ENCODE peak calls at places on chromosome 18, in five cellular contexts. One of them, this sample, is unnamed.

GRCh38 chr18:8977166-8977565 is 125.3 kb upstream of the NDUFV2 start:
- DNase-seq in GM12878: no peak
- DNase-seq in K562: no peak
- DNase-seq in H1: no peak
- DNase-seq in GM12891: no peak
- DNase-seq in this sample: no peak

GRCh38 chr18:69484699-69485396 is 84.2 kb downstream of the DOK6 start:
- DNase-seq in GM12878: no peak
- DNase-seq in H1: no peak
- DNase-seq in GM12891: no peak
- DNase-seq in K562: no peak
- DNase-seq in this sample: no peak

GRCh38 chr18:79879566-79879965 is 71.9 kb downstream of the SLC66A2 start:
- DNase-seq in K562: no peak
- DNase-seq in GM12891: no peak
- DNase-seq in GM12878: no peak
- DNase-seq in H1: no peak
- DNase-seq in this sample: no peak

GRCh38 chr18:36451454-36452251 is 154.1 kb downstream of the FHOD3 start:
- DNase-seq in GM12891: no peak
- DNase-seq in H1: no peak
- DNase-seq in GM12878: no peak
- DNase-seq in K562: no peak
- DNase-seq in this sample: no peak

GRCh38 chr18:76573325-76574025 is 78.4 kb upstream of the ZNF516 start:
- DNase-seq in K562: no peak
- DNase-seq in GM12891: no peak
- DNase-seq in H1: no peak
- DNase-seq in GM12878: no peak
- DNase-seq in this sample: no peak

GRCh38 chr18:51236225-51236624 is 38.7 kb upstream of the MEX3C start:
- DNase-seq in GM12891: no peak
- DNase-seq in K562: peak
- DNase-seq in H1: no peak
- DNase-seq in GM12878: no peak
- DNase-seq in this sample: no peak

GRCh38 chr18:154151-154550 is 4.2 kb upstream of the USP14 start:
- DNase-seq in GM12878: no peak
- DNase-seq in H1: no peak
- DNase-seq in K562: no peak
- DNase-seq in GM12891: no peak
- DNase-seq in this sample: no peak

GRCh38 chr18:43108882-43109281 is 6.6 kb downstream of the RIT2 start:
- DNase-seq in H1: no peak
- DNase-seq in GM12878: no peak
- DNase-seq in K562: no peak
- DNase-seq in GM12891: no peak
- DNase-seq in this sample: no peak

GRCh38 chr18:30763913-30764350 is 278.6 kb downstream of the DSC3 start:
- DNase-seq in GM12878: no peak
- DNase-seq in K562: no peak
- DNase-seq in GM12891: no peak
- DNase-seq in H1: no peak
- DNase-seq in this sample: no peak

GRCh38 chr18:4351005-4351404 is 104.1 kb downstream of the DLGAP1 start:
- DNase-seq in GM12878: no peak
- DNase-seq in K562: no peak
- DNase-seq in H1: no peak
- DNase-seq in GM12891: no peak
- DNase-seq in this sample: no peak

GRCh38 chr18:31065036-31065773 is 22.7 kb upstream of the DSC3 start:
- DNase-seq in H1: no peak
- DNase-seq in K562: no peak
- DNase-seq in GM12878: peak
- DNase-seq in GM12891: no peak
- DNase-seq in this sample: no peak

GRCh38 chr18:22194151-22194598 is 24.8 kb downstream of the GATA6 start:
- DNase-seq in K562: peak
- DNase-seq in H1: no peak
- DNase-seq in GM12878: no peak
- DNase-seq in GM12891: no peak
- DNase-seq in this sample: no peak

GRCh38 chr18:28183418-28184078 is 6.6 kb upstream of the CDH2 start:
- DNase-seq in K562: no peak
- DNase-seq in GM12891: no peak
- DNase-seq in GM12878: no peak
- DNase-seq in H1: no peak
- DNase-seq in this sample: no peak

GRCh38 chr18:32549248-32549842 is 78.7 kb upstream of the GAREM1 start:
- DNase-seq in K562: peak
- DNase-seq in H1: peak
- DNase-seq in GM12891: peak
- DNase-seq in GM12878: no peak
- DNase-seq in this sample: peak

GRCh38 chr18:45671366-45671765 is 52.6 kb upstream of the SLC14A1 start:
- DNase-seq in GM12878: no peak
- DNase-seq in H1: no peak
- DNase-seq in GM12891: no peak
- DNase-seq in K562: no peak
- DNase-seq in this sample: no peak

GRCh38 chr18:69205925-69206324 is 194.8 kb upstream of the DOK6 start:
- DNase-seq in GM12891: no peak
- DNase-seq in K562: no peak
- DNase-seq in GM12878: no peak
- DNase-seq in H1: no peak
- DNase-seq in this sample: no peak

GRCh38 chr18:3620146-3621119 is 170.5 kb downstream of the TGIF1 start:
- DNase-seq in GM12878: no peak
- DNase-seq in H1: no peak
- DNase-seq in GM12891: no peak
- DNase-seq in K562: peak
- DNase-seq in this sample: no peak

GRCh38 chr18:29377346-29377745 is 1200.4 kb upstream of the CDH2 start:
- DNase-seq in H1: no peak
- DNase-seq in GM12891: no peak
- DNase-seq in K562: no peak
- DNase-seq in GM12878: no peak
- DNase-seq in this sample: no peak

GRCh38 chr18:8685141-8685913 is 20.0 kb upstream of the MTCL1 start:
- DNase-seq in K562: no peak
- DNase-seq in GM12878: no peak
- DNase-seq in H1: no peak
- DNase-seq in GM12891: no peak
- DNase-seq in this sample: no peak

GRCh38 chr18:44887227-44887631 is 206.5 kb downstream of the SETBP1 start:
- DNase-seq in H1: no peak
- DNase-seq in GM12878: peak
- DNase-seq in GM12891: peak
- DNase-seq in K562: no peak
- DNase-seq in this sample: no peak

GRCh38 chr18:61435064-61435652 is 101.9 kb downstream of the CDH20 start:
- DNase-seq in K562: peak
- DNase-seq in GM12878: no peak
- DNase-seq in GM12891: peak
- DNase-seq in H1: no peak
- DNase-seq in this sample: no peak

GRCh38 chr18:58842978-58843661 is 21.6 kb upstream of the ZNF532 start:
- DNase-seq in K562: no peak
- DNase-seq in GM12891: no peak
- DNase-seq in GM12878: no peak
- DNase-seq in H1: no peak
- DNase-seq in this sample: no peak

GRCh38 chr18:45255142-45255890 is 360.0 kb upstream of the SLC14A2 start:
- DNase-seq in GM12891: no peak
- DNase-seq in GM12878: no peak
- DNase-seq in K562: no peak
- DNase-seq in H1: no peak
- DNase-seq in this sample: no peak

GRCh38 chr18:13501896-13502295 is 224.5 kb downstream of the FAM210A start:
- DNase-seq in GM12891: peak
- DNase-seq in GM12878: peak
- DNase-seq in K562: no peak
- DNase-seq in H1: no peak
- DNase-seq in this sample: peak

GRCh38 chr18:10006261-10006903 is 92.6 kb downstream of the VAPA start:
- DNase-seq in GM12878: no peak
- DNase-seq in H1: no peak
- DNase-seq in K562: no peak
- DNase-seq in GM12891: no peak
- DNase-seq in this sample: no peak

GRCh38 chr18:10010611-10011015 is 96.8 kb downstream of the VAPA start:
- DNase-seq in K562: no peak
- DNase-seq in GM12878: no peak
- DNase-seq in H1: no peak
- DNase-seq in GM12891: no peak
- DNase-seq in this sample: no peak

GRCh38 chr18:63974991-63975390 is 5.1 kb downstream of the SERPINB8 start:
- DNase-seq in H1: no peak
- DNase-seq in K562: no peak
- DNase-seq in GM12891: no peak
- DNase-seq in GM12878: no peak
- DNase-seq in this sample: no peak

GRCh38 chr18:59917422-59917821 is 17.6 kb downstream of the PMAIP1 start:
- DNase-seq in GM12878: no peak
- DNase-seq in K562: peak
- DNase-seq in H1: peak
- DNase-seq in GM12891: no peak
- DNase-seq in this sample: no peak

GRCh38 chr18:34592961-34593382 is 117.1 kb upstream of the DTNA start:
- DNase-seq in GM12878: no peak
- DNase-seq in GM12891: no peak
- DNase-seq in K562: no peak
- DNase-seq in H1: peak
- DNase-seq in this sample: no peak

GRCh38 chr18:2961828-2962227 is 51.1 kb downstream of the LPIN2 start:
- DNase-seq in H1: no peak
- DNase-seq in K562: no peak
- DNase-seq in GM12891: no peak
- DNase-seq in GM12878: no peak
- DNase-seq in this sample: no peak

GRCh38 chr18:79798999-79799370 is 1.2 kb downstream of the KCNG2 start:
- DNase-seq in H1: peak
- DNase-seq in GM12878: no peak
- DNase-seq in K562: no peak
- DNase-seq in GM12891: no peak
- DNase-seq in this sample: no peak

GRCh38 chr18:59096098-59096779 is 43.4 kb upstream of the SEC11C start:
- DNase-seq in H1: peak
- DNase-seq in GM12891: no peak
- DNase-seq in K562: no peak
- DNase-seq in GM12878: no peak
- DNase-seq in this sample: no peak

GRCh38 chr18:45521777-45522176 is 93.5 kb upstream of the SLC14A2 start:
- DNase-seq in H1: no peak
- DNase-seq in GM12878: no peak
- DNase-seq in GM12891: no peak
- DNase-seq in K562: no peak
- DNase-seq in this sample: no peak

GRCh38 chr18:42644729-42645131 is 470.8 kb downstream of the RIT2 start:
- DNase-seq in H1: no peak
- DNase-seq in GM12891: no peak
- DNase-seq in GM12878: no peak
- DNase-seq in K562: no peak
- DNase-seq in this sample: no peak

GRCh38 chr18:54387631-54388030 is 29.9 kb downstream of the C18orf54 start:
- DNase-seq in GM12891: no peak
- DNase-seq in GM12878: no peak
- DNase-seq in K562: no peak
- DNase-seq in H1: no peak
- DNase-seq in this sample: no peak
- TF ChIP-seq TAF1 in GM12891: no peak
- TF ChIP-seq TAF1 in GM12878: no peak
- TF ChIP-seq TAF1 in K562: no peak
- TF ChIP-seq TAF1 in H1: no peak
- TF ChIP-seq TAF1 in this sample: no peak

GRCh38 chr18:26656944-26657536 is 108.7 kb upstream of the KCTD1 start:
- DNase-seq in H1: peak
- DNase-seq in GM12891: peak
- DNase-seq in K562: no peak
- DNase-seq in GM12878: no peak
- DNase-seq in this sample: peak
- TF ChIP-seq POLR2A in H1: peak
- TF ChIP-seq POLR2A in GM12891: no peak
- TF ChIP-seq POLR2A in K562: no peak
- TF ChIP-seq POLR2A in GM12878: peak
- TF ChIP-seq POLR2A in this sample: no peak

GRCh38 chr18:49638209-49638785 is 76.4 kb downstream of the LIPG start:
- DNase-seq in GM12878: no peak
- DNase-seq in K562: no peak
- DNase-seq in GM12891: no peak
- DNase-seq in H1: no peak
- DNase-seq in this sample: no peak

GRCh38 chr18:49640741-49641140 is 78.9 kb downstream of the LIPG start:
- DNase-seq in GM12891: no peak
- DNase-seq in GM12878: no peak
- DNase-seq in H1: no peak
- DNase-seq in K562: no peak
- DNase-seq in this sample: no peak

GRCh38 chr18:49639643-49640361 is 77.9 kb downstream of the LIPG start:
- DNase-seq in H1: no peak
- DNase-seq in GM12891: no peak
- DNase-seq in GM12878: no peak
- DNase-seq in K562: no peak
- DNase-seq in this sample: no peak

GRCh38 chr18:49638891-49639557 is 77.2 kb downstream of the LIPG start:
- DNase-seq in GM12891: no peak
- DNase-seq in GM12878: no peak
- DNase-seq in H1: no peak
- DNase-seq in K562: no peak
- DNase-seq in this sample: no peak
- TF ChIP-seq TAF1 in GM12891: no peak
- TF ChIP-seq TAF1 in GM12878: no peak
- TF ChIP-seq TAF1 in H1: no peak
- TF ChIP-seq TAF1 in K562: no peak
- TF ChIP-seq TAF1 in this sample: no peak

DNA sequence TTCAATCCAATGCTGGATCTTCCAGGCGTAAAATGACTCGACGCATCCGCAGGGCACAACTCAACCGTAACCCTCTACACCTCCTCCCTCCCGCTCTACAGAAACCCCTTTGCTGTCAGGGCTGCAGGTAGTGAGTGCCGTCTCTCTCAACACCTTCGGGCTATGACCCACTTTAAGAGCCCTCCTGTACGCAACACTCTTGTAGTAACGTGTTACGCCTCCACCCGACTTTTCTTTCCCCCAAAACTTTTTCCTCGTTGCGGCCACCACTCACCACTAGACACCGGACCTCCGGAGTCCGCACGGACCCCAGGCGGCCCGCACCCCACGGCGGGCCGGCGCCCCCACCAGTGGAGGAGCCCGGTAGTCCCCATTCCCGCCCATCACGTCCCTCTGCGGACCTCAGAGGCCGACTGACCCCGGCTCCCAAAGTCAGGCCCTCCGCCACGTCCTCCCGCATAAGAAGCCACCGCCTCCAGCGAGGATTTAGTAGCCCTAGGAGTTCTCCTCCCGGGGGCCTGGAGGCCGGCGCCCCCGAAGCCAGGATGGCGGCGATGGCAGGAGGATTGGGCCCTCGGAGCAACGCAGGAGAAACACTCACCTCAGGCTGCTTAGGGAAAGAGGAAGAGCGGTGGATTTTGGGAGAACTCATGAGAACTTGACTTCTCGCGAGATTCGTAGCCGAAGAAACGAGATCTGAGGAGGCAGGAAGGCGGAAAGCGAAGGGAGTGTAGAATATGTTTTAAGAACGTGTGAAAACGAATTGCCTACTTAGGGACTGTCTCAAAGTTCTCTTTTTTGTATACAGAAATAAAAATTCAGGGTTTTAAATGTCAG is 5.0 kb upstream of the C18orf32 start:
- DNase-seq in K562: peak
- DNase-seq in GM12878: peak
- DNase-seq in GM12891: peak
- DNase-seq in H1: peak
- DNase-seq in this sample: peak
- TF ChIP-seq POLR2A in K562: peak
- TF ChIP-seq POLR2A in GM12878: peak
- TF ChIP-seq POLR2A in GM12891: peak
- TF ChIP-seq POLR2A in H1: peak
- TF ChIP-seq POLR2A in this sample: peak

This sample was measured in GM12892.